ENCODE peak calls at places on chromosomes 1 and 21, in six cellular contexts. T is NCI-H1105, X is retina, U is GM18507, L is NCI-H82, Q is GM20000. O is an unnamed sample.

GRCh38 chr1:230849451-230850194 is 18.7 kb downstream of the C1orf198 start:
- DNase-seq in X (no peak), T (no peak), L (no peak), Q (no peak), U (no peak), O (no peak)

GRCh38 chr21:45551316-45551715 is 9.1 kb upstream of the SLC19A1 start:
- DNase-seq in Q (no peak), U (no peak), X (no peak), T (no peak), L (no peak), O (no peak)

GRCh38 chr1:232192781-232193450 is 437.0 kb downstream of the SIPA1L2 start:
- DNase-seq in Q (no peak), T (no peak), L (no peak), U (no peak), X (no peak), O (no peak)

GRCh38 chr21:43644609-43645008 is 14.7 kb downstream of the HSF2BP start:
- DNase-seq in U (no peak), T (no peak), X (no peak), L (no peak), Q (no peak), O (no peak)

GRCh38 chr1:15756143-15757015 is 2.2 kb upstream of the FBLIM1 start:
- DNase-seq in X (no peak), Q (no peak), L (no peak), U (no peak), T (peak), O (peak)

GRCh38 chr1:228076796-228077430 is 5.6 kb upstream of the ARF1 start:
- DNase-seq in X (no peak), U (no peak), L (no peak), Q (no peak), T (no peak), O (no peak)

GRCh38 chr1:181383695-181384094 is 99.6 kb upstream of the CACNA1E start:
- DNase-seq in Q (no peak), U (no peak), X (no peak), T (no peak), L (no peak), O (no peak)

GRCh38 chr1:59499273-59499955 is 202.5 kb downstream of the FGGY start:
- DNase-seq in U (no peak), T (no peak), L (no peak), Q (no peak), X (no peak), O (no peak)

GRCh38 chr1:189513091-189513490 is 964.6 kb downstream of the BRINP3 start:
- DNase-seq in L (no peak), Q (no peak), X (no peak), U (no peak), T (no peak), O (no peak)

GRCh38 chr21:39082656-39083376 is 100.4 kb downstream of the PSMG1 start:
- DNase-seq in L (no peak), U (no peak), T (peak), X (no peak), Q (no peak), O (peak)

GRCh38 chr21:20265704-20266368 is 732.4 kb upstream of the NCAM2 start:
- DNase-seq in Q (no peak), L (no peak), U (no peak), X (no peak), T (no peak), O (no peak)

GRCh38 chr21:45698493-45698947 is 55.0 kb downstream of the PCBP3 start:
- DNase-seq in T (peak), X (no peak), U (no peak), Q (no peak), L (no peak), O (no peak)

GRCh38 chr1:23592209-23592905 is 33.1 kb upstream of the ID3 start:
- DNase-seq in T (peak), Q (no peak), X (no peak), U (no peak), L (peak), O (peak)

GRCh38 chr1:235720544-235720943 is 71.0 kb upstream of the GNG4 start:
- DNase-seq in L (no peak), U (no peak), T (no peak), Q (no peak), X (no peak), O (no peak)

GRCh38 chr21:45309069-45309521 is 21.4 kb upstream of the POFUT2 start:
- DNase-seq in Q (no peak), L (peak), U (no peak), T (no peak), X (peak), O (no peak)

GRCh38 chr1:201277441-201277840 is 5.9 kb upstream of the PKP1 start:
- DNase-seq in U (no peak), X (no peak), L (no peak), Q (no peak), T (no peak), O (no peak)

GRCh38 chr1:30743584-30744059 is 14.0 kb downstream of the LAPTM5 start:
- DNase-seq in L (peak), Q (peak), T (no peak), U (peak), X (no peak), O (peak)

GRCh38 chr1:174747613-174748012 is 252.1 kb upstream of the CACYBP start:
- DNase-seq in X (no peak), U (no peak), T (no peak), L (no peak), Q (no peak), O (no peak)

GRCh38 chr1:48810740-48811139 is 34.0 kb upstream of the BEND5 start:
- DNase-seq in L (peak), U (no peak), X (no peak), T (no peak), Q (no peak), O (peak)

GRCh38 chr1:173714441-173714758 is 381 bp upstream of the KLHL20 start:
- DNase-seq in Q (no peak), T (no peak), L (no peak), U (no peak), X (no peak), O (no peak)

GRCh38 chr1:1326075-1326605 is 1.5 kb downstream of the CPTP start:
- DNase-seq in T (no peak), L (no peak), U (no peak), Q (no peak), X (no peak), O (no peak)

GRCh38 chr1:115642168-115643072 is 650 bp downstream of the VANGL1 start:
- DNase-seq in U (peak), X (peak), L (peak), Q (peak), T (peak), O (peak)

GRCh38 chr1:105485207-105485606 is 1571.3 kb upstream of the PRMT6 start:
- DNase-seq in X (no peak), L (no peak), U (no peak), T (no peak), Q (no peak), O (no peak)

GRCh38 chr1:43439121-43439581 is 14.6 kb downstream of the HYI start:
- DNase-seq in U (no peak), T (no peak), Q (no peak), L (no peak), X (no peak), O (no peak)

GRCh38 chr1:183783896-183784637 is 20.9 kb upstream of the RGL1 start:
- DNase-seq in X (no peak), Q (no peak), U (no peak), T (no peak), L (peak), O (peak)

GRCh38 chr1:113683384-113684152 is 75.7 kb downstream of the PHTF1 start:
- DNase-seq in T (no peak), U (no peak), X (no peak), Q (no peak), L (no peak), O (no peak)

GRCh38 chr1:1181129-1181937 is 7.7 kb downstream of the TTLL10 start:
- DNase-seq in L (no peak), X (no peak), U (no peak), Q (no peak), T (no peak), O (no peak)

GRCh38 chr1:192878249-192878648 is 69.4 kb downstream of the RGS2 start:
- DNase-seq in L (no peak), U (no peak), T (no peak), Q (no peak), X (no peak), O (no peak)

GRCh38 chr1:109094377-109094803 is 3.8 kb downstream of the TMEM167B start:
- DNase-seq in X (no peak), Q (no peak), U (no peak), L (no peak), T (no peak), O (no peak)

GRCh38 chr1:207826557-207827487 is 75.0 kb downstream of the CD46 start:
- DNase-seq in U (no peak), L (no peak), X (peak), T (no peak), Q (no peak), O (no peak)

GRCh38 chr1:205220421-205220820 is 7.3 kb upstream of the TMCC2 start:
- DNase-seq in T (no peak), Q (no peak), U (no peak), L (no peak), X (no peak), O (no peak)

GRCh38 chr1:4336507-4336906 is 317.9 kb upstream of the AJAP1 start:
- DNase-seq in T (no peak), L (no peak), Q (no peak), U (no peak), X (no peak), O (no peak)

GRCh38 chr1:63622847-63623566 is 29.8 kb downstream of the PGM1 start:
- DNase-seq in L (peak), T (no peak), U (no peak), Q (no peak), X (peak), O (peak)

GRCh38 chr1:30962609-30963508 is 54.3 kb upstream of the SDC3 start:
- DNase-seq in T (no peak), U (no peak), X (no peak), Q (no peak), L (no peak), O (no peak)

GRCh38 chr21:44329086-44329889 is 9.9 kb downstream of the CFAP410 start:
- DNase-seq in X (no peak), L (no peak), Q (no peak), U (no peak), T (no peak), O (peak)

GRCh38 chr1:15731735-15732685 is 4.0 kb upstream of the SLC25A34 start:
- DNase-seq in T (no peak), L (no peak), U (no peak), Q (no peak), X (no peak), O (no peak)

GRCh38 chr1:8858888-8859706 is 19.4 kb downstream of the ENO1 start:
- DNase-seq in U (no peak), T (peak), L (peak), Q (no peak), X (no peak), O (peak)

GRCh38 chr1:192810253-192810880 is 1.5 kb downstream of the RGS2 start:
- DNase-seq in U (no peak), Q (peak), T (no peak), L (peak), X (peak), O (no peak)

O was measured in NCI-H2171 treated with DMSO at 0.1 percent for 48 hours.